ENCODE peak calls at places on chromosomes 16 and 17, in four cellular contexts. A is K562, O is HEK293T, J is HepG2. M is an unnamed sample.

GRCh38 chr16:46632778-46633733 is 11.9 kb upstream of the SHCBP1 start:
- DNase-seq in A (no peak), O (no peak), J (peak), M (no peak)

GRCh38 chr17:4540224-4541040 is 14.8 kb downstream of the MYBBP1A start:
- DNase-seq in A (peak), O (no peak), J (peak), M (no peak)

GRCh38 chr17:36510636-36511035 is 24.0 kb downstream of the MYO19 start:
- DNase-seq in A (no peak), O (no peak), J (no peak), M (no peak)

GRCh38 chr16:12057276-12057675 is 80.7 kb downstream of the SNX29 start:
- DNase-seq in A (no peak), O (no peak), J (no peak), M (no peak)

GRCh38 chr17:56173026-56173425 is 19.8 kb downstream of the ANKFN1 start:
- DNase-seq in A (no peak), O (no peak), J (no peak), M (no peak)

GRCh38 chr16:57744646-57744903 is 9.0 kb downstream of the KATNB1 start:
- DNase-seq in A (no peak), O (no peak), J (no peak), M (no peak)

GRCh38 chr16:83888672-83889044 is 10.3 kb upstream of the MLYCD start:
- DNase-seq in A (peak), O (no peak), J (no peak), M (no peak)

GRCh38 chr17:44110823-44111633 is 12.4 kb downstream of the HDAC5 start:
- DNase-seq in A (peak), O (peak), J (peak), M (peak)

GRCh38 chr16:68005786-68006286 is 6.6 kb upstream of the DPEP2 start:
- DNase-seq in A (no peak), O (no peak), J (no peak), M (no peak)

GRCh38 chr17:44367219-44367618 is 3.6 kb upstream of the FAM171A2 start:
- DNase-seq in A (no peak), O (no peak), J (no peak), M (no peak)

GRCh38 chr17:778096-778495 is 4.0 kb downstream of the GLOD4 start:
- DNase-seq in A (no peak), O (no peak), J (no peak), M (no peak)

GRCh38 chr17:40323731-40324650 is 15.0 kb downstream of the RARA start:
- DNase-seq in A (no peak), O (no peak), J (no peak), M (no peak)

GRCh38 chr16:54290203-54291106 is 3.9 kb upstream of the IRX3 start:
- DNase-seq in A (no peak), O (no peak), J (no peak), M (no peak)

GRCh38 chr17:35540589-35541404 is 3.3 kb upstream of the SLFN12L start:
- DNase-seq in A (peak), O (no peak), J (no peak), M (no peak)

GRCh38 chr17:933168-934083 is 46.1 kb downstream of the NXN start:
- DNase-seq in A (peak), O (peak), J (peak), M (no peak)

GRCh38 chr17:43660816-43661493 is 767 bp downstream of the MEOX1 start:
- DNase-seq in A (no peak), O (no peak), J (no peak), M (no peak)

GRCh38 chr17:12402963-12403622 is 262.6 kb upstream of the MYOCD start:
- DNase-seq in A (no peak), O (no peak), J (no peak), M (no peak)

GRCh38 chr16:71846443-71846842 is 667 bp downstream of the ATXN1L start:
- DNase-seq in A (no peak), O (peak), J (no peak), M (no peak)

DNA sequence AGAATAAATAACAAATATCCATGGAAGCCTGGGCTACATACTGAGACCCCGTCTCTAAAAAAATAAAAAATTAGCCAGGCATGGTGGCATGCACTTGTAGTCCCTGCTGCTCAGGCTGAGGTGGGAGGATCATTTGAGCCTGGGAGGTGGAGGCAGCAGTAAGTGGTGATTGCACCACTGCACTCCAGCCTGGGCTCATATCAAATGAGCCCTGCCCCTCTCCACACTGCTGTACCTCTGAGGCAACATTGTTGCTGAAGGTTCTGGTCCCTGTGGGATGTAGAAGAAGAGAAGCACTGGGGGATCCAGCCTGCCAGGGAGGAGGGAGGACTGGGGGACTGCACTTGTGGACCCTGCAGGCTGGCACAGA is 11.4 kb upstream of the ARHGAP23 start:
- DNase-seq in A (no peak), O (no peak), J (no peak), M (no peak)
- TF ChIP-seq TARDBP in A (no peak), O (no peak), J (no peak), M (no peak)

DNA sequence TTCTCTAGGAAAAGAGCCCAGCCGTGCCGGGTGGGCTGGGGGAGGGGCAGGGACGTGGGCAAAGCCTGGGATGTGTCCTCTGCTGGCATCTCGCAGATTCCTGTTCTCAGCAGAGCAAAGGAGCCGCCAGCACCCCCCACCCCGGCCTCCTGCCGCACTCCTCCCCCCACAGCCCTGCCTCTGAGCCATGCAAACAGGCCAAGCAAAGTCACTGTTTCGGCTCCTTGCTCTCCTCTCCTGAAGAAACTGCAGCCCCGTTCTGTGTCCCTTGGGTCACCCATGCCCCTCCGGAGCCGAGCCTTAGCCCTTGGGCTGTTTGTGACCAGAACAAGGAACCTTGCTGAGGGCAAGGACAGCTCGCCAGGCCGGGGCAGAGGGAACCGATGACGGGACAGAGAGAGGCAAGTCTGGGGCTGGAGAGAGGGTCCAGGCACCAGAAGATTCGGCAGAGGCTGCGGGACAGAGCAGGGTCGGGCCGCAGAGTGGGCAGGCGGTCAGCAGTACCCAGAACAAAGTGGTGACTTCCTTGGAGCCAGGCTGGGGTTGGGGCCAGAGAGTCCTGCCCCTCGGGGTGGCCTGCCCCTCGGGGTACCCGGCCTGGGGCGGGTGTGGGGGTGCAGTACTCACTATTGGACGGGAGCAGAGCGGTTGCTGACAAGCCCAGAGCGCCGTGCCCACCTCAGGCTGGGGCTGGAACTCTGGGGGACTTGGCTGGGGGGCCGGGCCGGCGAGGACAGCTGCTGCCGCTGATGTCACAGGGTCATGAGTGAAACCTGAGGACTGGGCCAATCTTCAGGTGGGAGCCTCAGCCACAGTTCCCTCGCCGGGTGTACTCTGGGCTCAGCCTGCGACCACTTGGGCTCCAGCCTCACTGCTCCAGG is 9.2 kb upstream of the PRR29 start:
- DNase-seq in A (no peak), O (no peak), J (no peak), M (no peak)
- TF ChIP-seq TARDBP in A (no peak), O (no peak), J (no peak), M (no peak)

GRCh38 chr17:59327136-59327878 is 4.1 kb upstream of the YPEL2 start:
- DNase-seq in A (no peak), O (no peak), J (no peak), M (no peak)

GRCh38 chr17:59328534-59329095 is 2.8 kb upstream of the YPEL2 start:
- DNase-seq in A (no peak), O (no peak), J (no peak), M (no peak)

GRCh38 chr17:59330314-59330942 is 1.0 kb upstream of the YPEL2 start:
- DNase-seq in A (no peak), O (no peak), J (peak), M (no peak)

GRCh38 chr17:59329558-59330313 is 1.7 kb upstream of the YPEL2 start:
- DNase-seq in A (peak), O (peak), J (peak), M (peak)

DNA sequence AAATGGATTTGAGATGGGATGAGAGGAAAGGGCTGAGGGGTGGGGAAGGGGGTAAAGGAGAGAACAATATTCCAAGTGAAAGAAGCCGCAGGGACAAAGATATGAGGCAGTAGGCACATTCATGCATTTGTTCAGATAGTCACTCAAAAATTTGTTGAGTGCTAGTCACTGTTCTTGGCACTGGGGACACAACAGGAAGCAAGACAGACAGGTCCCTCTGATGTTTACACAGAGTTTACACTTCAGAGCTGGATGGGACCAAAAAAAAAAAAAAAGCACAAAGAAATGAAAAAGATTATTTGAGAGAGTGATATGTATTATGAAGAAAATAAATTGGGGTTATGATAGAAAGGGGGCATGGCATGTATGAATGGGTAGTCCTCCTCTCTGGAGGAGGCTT is 3.6 kb upstream of the YPEL2 start:
- DNase-seq in A (no peak), O (no peak), J (no peak), M (no peak)
- TF ChIP-seq TARDBP in A (no peak), O (no peak), J (no peak), M (no peak)

GRCh38 chr17:74642995-74643394 is 19.5 kb upstream of the CD300E start:
- DNase-seq in A (no peak), O (no peak), J (no peak), M (no peak)

GRCh38 chr17:74643826-74644225 is 20.3 kb upstream of the CD300E start:
- DNase-seq in A (no peak), O (no peak), J (no peak), M (no peak)

GRCh38 chr17:74644419-74644818 is 20.9 kb upstream of the CD300E start:
- DNase-seq in A (no peak), O (no peak), J (no peak), M (no peak)

GRCh38 chr17:74646231-74646630 is 22.7 kb upstream of the CD300E start:
- DNase-seq in A (peak), O (no peak), J (peak), M (no peak)

DNA sequence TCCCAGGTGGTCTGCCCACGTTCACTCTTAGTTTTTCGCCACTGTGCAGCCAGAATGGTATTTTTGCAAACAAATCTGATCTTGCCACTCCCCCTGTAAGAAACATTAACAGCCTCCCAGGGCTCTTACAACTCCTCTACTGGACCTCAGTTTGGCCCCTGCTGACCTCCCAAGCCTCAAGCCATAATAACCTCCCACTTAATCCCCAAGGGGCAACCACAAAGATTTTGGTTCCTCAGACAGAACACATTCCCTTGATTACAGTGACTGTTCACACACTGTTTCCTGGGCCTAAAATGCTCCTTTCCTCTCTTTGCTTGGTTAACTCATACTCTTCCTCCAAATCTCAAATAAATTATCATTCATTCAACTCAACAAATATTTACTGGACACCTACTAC is 21.5 kb upstream of the CD300E start:
- DNase-seq in A (no peak), O (no peak), J (no peak), M (no peak)
- TF ChIP-seq TARDBP in A (no peak), O (no peak), J (no peak), M (no peak)

DNA sequence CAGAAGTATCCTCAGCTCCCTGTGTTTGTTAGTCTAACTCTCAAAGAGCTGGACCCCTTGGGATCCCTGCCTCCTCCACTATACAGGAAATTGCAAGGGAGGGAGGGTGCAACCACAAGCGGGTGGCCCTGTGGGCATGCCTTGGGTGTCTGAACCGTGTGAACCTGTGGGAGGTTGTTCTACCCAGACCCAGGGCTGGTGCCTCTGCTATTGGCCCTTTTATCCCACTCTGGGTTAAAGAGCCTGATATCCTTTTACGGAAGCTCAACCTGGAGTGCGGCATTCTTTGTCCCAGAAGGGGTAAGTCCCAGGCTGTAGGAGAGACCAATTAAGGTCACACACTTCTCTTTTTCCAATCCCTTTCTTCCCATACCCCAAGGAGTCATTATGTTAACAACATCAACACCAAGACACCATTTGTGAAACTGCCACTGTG is 53.4 kb downstream of the ARSG start:
- DNase-seq in A (no peak), O (no peak), J (no peak), M (no peak)
- TF ChIP-seq TARDBP in A (no peak), O (no peak), J (no peak), M (no peak)

GRCh38 chr17:19747159-19747719 is 859 bp downstream of the ALDH3A1 start:
- DNase-seq in A (no peak), O (no peak), J (no peak), M (no peak)

GRCh38 chr17:19746517-19746916 is 1.6 kb downstream of the ALDH3A1 start:
- DNase-seq in A (no peak), O (no peak), J (no peak), M (no peak)

GRCh38 chr17:19743101-19744100 is 4.7 kb downstream of the ALDH3A1 start:
- DNase-seq in A (no peak), O (no peak), J (no peak), M (no peak)

GRCh38 chr17:19744492-19744891 is 3.6 kb downstream of the ALDH3A1 start:
- DNase-seq in A (no peak), O (no peak), J (no peak), M (no peak)

GRCh38 chr17:19744922-19745757 is 3.0 kb downstream of the ALDH3A1 start:
- DNase-seq in A (peak), O (peak), J (no peak), M (no peak)
- TF ChIP-seq TARDBP in A (no peak), O (no peak), J (no peak), M (no peak)

GRCh38 chr17:18229771-18230170 is 4.3 kb downstream of the LLGL1 start:
- DNase-seq in A (no peak), O (no peak), J (no peak), M (no peak)
- TF ChIP-seq TARDBP in A (no peak), O (no peak), J (no peak), M (no peak)

GRCh38 chr16:2424061-2425007 is 4.9 kb upstream of the CCNF start:
- DNase-seq in A (no peak), O (no peak), J (no peak), M (no peak)
- TF ChIP-seq TARDBP in A (no peak), O (no peak), J (no peak), M (no peak)

M was measured in GM12878.